ENCODE peak calls at places on chromosomes 11 and 22, in seven cellular contexts. One of them, this sample, is unnamed.

GRCh38 chr11:73425118-73425517 is 48.9 kb downstream of the RELT start:
- DNase-seq in K562: no peak
- DNase-seq in CD8-positive, alpha-beta T cell: no peak
- DNase-seq in heart left ventricle: no peak
- DNase-seq in PC-3: no peak
- DNase-seq in HCT116: no peak
- DNase-seq in spleen: no peak
- DNase-seq in this sample: no peak

GRCh38 chr22:38955926-38956325 is 1.5 kb upstream of the APOBEC3A start:
- DNase-seq in K562: no peak
- DNase-seq in CD8-positive, alpha-beta T cell: no peak
- DNase-seq in heart left ventricle: no peak
- DNase-seq in PC-3: no peak
- DNase-seq in HCT116: no peak
- DNase-seq in spleen: peak; percentile 74
- DNase-seq in this sample: no peak

GRCh38 chr11:35144811-35145210 is 5.8 kb downstream of the CD44 start:
- DNase-seq in K562: no peak
- DNase-seq in CD8-positive, alpha-beta T cell: no peak
- DNase-seq in heart left ventricle: no peak
- DNase-seq in PC-3: peak; percentile 41
- DNase-seq in HCT116: no peak
- DNase-seq in spleen: no peak
- DNase-seq in this sample: no peak

GRCh38 chr22:17486313-17486712 is 77.0 kb upstream of the SLC25A18 start:
- DNase-seq in K562: peak; percentile 49
- DNase-seq in CD8-positive, alpha-beta T cell: no peak
- DNase-seq in heart left ventricle: no peak
- DNase-seq in PC-3: no peak
- DNase-seq in HCT116: no peak
- DNase-seq in spleen: no peak
- DNase-seq in this sample: no peak

GRCh38 chr11:64776875-64777274 is 1.5 kb downstream of the SF1 start:
- DNase-seq in K562: no peak
- DNase-seq in CD8-positive, alpha-beta T cell: no peak
- DNase-seq in heart left ventricle: no peak
- DNase-seq in PC-3: no peak
- DNase-seq in HCT116: no peak
- DNase-seq in spleen: peak; percentile 42
- DNase-seq in this sample: peak; percentile 11

GRCh38 chr11:5297671-5298070 is 4.1 kb downstream of the OR51B4 start:
- DNase-seq in K562: no peak
- DNase-seq in CD8-positive, alpha-beta T cell: no peak
- DNase-seq in heart left ventricle: no peak
- DNase-seq in PC-3: no peak
- DNase-seq in HCT116: no peak
- DNase-seq in spleen: no peak
- DNase-seq in this sample: no peak

GRCh38 chr11:107549253-107549953 is 16.1 kb downstream of the ALKBH8 start:
- DNase-seq in K562: peak; percentile 41
- DNase-seq in CD8-positive, alpha-beta T cell: no peak
- DNase-seq in heart left ventricle: no peak
- DNase-seq in PC-3: peak; percentile 85
- DNase-seq in HCT116: no peak
- DNase-seq in spleen: no peak
- DNase-seq in this sample: no peak

GRCh38 chr22:40015346-40015976 is 20.7 kb downstream of the FAM83F start:
- DNase-seq in K562: no peak
- DNase-seq in CD8-positive, alpha-beta T cell: no peak
- DNase-seq in heart left ventricle: no peak
- DNase-seq in PC-3: no peak
- DNase-seq in HCT116: no peak
- DNase-seq in spleen: no peak
- DNase-seq in this sample: no peak

GRCh38 chr11:8689726-8690255 is 7.2 kb downstream of the RPL27A start:
- DNase-seq in K562: no peak
- DNase-seq in CD8-positive, alpha-beta T cell: no peak
- DNase-seq in heart left ventricle: no peak
- DNase-seq in PC-3: no peak
- DNase-seq in HCT116: no peak
- DNase-seq in spleen: peak; percentile 48
- DNase-seq in this sample: no peak

GRCh38 chr11:65593518-65594414 is 1.8 kb downstream of the KCNK7 start:
- DNase-seq in K562: peak; percentile 67
- DNase-seq in CD8-positive, alpha-beta T cell: no peak
- DNase-seq in heart left ventricle: no peak
- DNase-seq in PC-3: peak; percentile 39
- DNase-seq in HCT116: no peak
- DNase-seq in spleen: no peak
- DNase-seq in this sample: peak; percentile 74

GRCh38 chr22:30572840-30573593 is 1.4 kb downstream of the GAL3ST1 start:
- DNase-seq in K562: no peak
- DNase-seq in CD8-positive, alpha-beta T cell: no peak
- DNase-seq in heart left ventricle: no peak
- DNase-seq in PC-3: no peak
- DNase-seq in HCT116: no peak
- DNase-seq in spleen: no peak
- DNase-seq in this sample: no peak

GRCh38 chr11:14746857-14747256 is 103.3 kb downstream of the PDE3B start:
- DNase-seq in K562: no peak
- DNase-seq in CD8-positive, alpha-beta T cell: no peak
- DNase-seq in heart left ventricle: no peak
- DNase-seq in PC-3: no peak
- DNase-seq in HCT116: no peak
- DNase-seq in spleen: no peak
- DNase-seq in this sample: no peak

GRCh38 chr11:43419460-43419859 is 60.7 kb downstream of the TTC17 start:
- DNase-seq in K562: peak; percentile 21
- DNase-seq in CD8-positive, alpha-beta T cell: no peak
- DNase-seq in heart left ventricle: no peak
- DNase-seq in PC-3: peak; percentile 63
- DNase-seq in HCT116: peak; percentile 2
- DNase-seq in spleen: no peak
- DNase-seq in this sample: no peak

GRCh38 chr11:118263694-118264567 is at the start of gene MPZL2:
- DNase-seq in K562: no peak
- DNase-seq in CD8-positive, alpha-beta T cell: no peak
- DNase-seq in heart left ventricle: peak; percentile 31
- DNase-seq in PC-3: peak; percentile 95
- DNase-seq in HCT116: peak; percentile 65
- DNase-seq in spleen: peak; percentile 77
- DNase-seq in this sample: no peak

GRCh38 chr11:113197456-113197855 is 116.9 kb upstream of the TTC12 start:
- DNase-seq in K562: no peak
- DNase-seq in CD8-positive, alpha-beta T cell: no peak
- DNase-seq in heart left ventricle: no peak
- DNase-seq in PC-3: no peak
- DNase-seq in HCT116: no peak
- DNase-seq in spleen: no peak
- DNase-seq in this sample: no peak

GRCh38 chr22:50625568-50626313 is 2.2 kb downstream of the ARSA start:
- DNase-seq in K562: no peak
- DNase-seq in CD8-positive, alpha-beta T cell: no peak
- DNase-seq in heart left ventricle: no peak
- DNase-seq in PC-3: no peak
- DNase-seq in HCT116: no peak
- DNase-seq in spleen: peak; percentile 80
- DNase-seq in this sample: no peak
- TF ChIP-seq CTCF in K562: peak; percentile 23
- TF ChIP-seq CTCF in CD8-positive, alpha-beta T cell: no peak
- TF ChIP-seq CTCF in heart left ventricle: no peak
- TF ChIP-seq CTCF in PC-3: peak; percentile 25
- TF ChIP-seq CTCF in HCT116: peak; percentile 27
- TF ChIP-seq CTCF in spleen: peak; percentile 29
- TF ChIP-seq CTCF in this sample: no peak

GRCh38 chr11:134120143-134120850 is 51.4 kb downstream of the JAM3 start:
- DNase-seq in K562: no peak
- DNase-seq in CD8-positive, alpha-beta T cell: no peak
- DNase-seq in heart left ventricle: peak; percentile 80
- DNase-seq in PC-3: no peak
- DNase-seq in HCT116: no peak
- DNase-seq in spleen: no peak
- DNase-seq in this sample: no peak
- H3K27ac ChIP-seq in K562: no peak overlapping the region
- H3K27ac ChIP-seq in CD8-positive, alpha-beta T cell: no peak overlapping the region
- H3K27ac ChIP-seq in heart left ventricle: peak overlapping the region; percentile 92
- H3K27ac ChIP-seq in PC-3: no peak overlapping the region
- H3K27ac ChIP-seq in HCT116: no peak overlapping the region
- H3K27ac ChIP-seq in spleen: peak overlapping the region; percentile 57
- H3K27ac ChIP-seq in this sample: peak overlapping the region; percentile 90

GRCh38 chr11:10310301-10310841 is 5.5 kb downstream of the ADM start:
- DNase-seq in K562: no peak
- DNase-seq in CD8-positive, alpha-beta T cell: no peak
- DNase-seq in heart left ventricle: no peak
- DNase-seq in PC-3: no peak
- DNase-seq in HCT116: no peak
- DNase-seq in spleen: no peak
- DNase-seq in this sample: no peak

GRCh38 chr11:10307411-10308207 is 2.7 kb downstream of the ADM start:
- DNase-seq in K562: peak; percentile 84
- DNase-seq in CD8-positive, alpha-beta T cell: peak; percentile 67
- DNase-seq in heart left ventricle: peak; percentile 88
- DNase-seq in PC-3: peak; percentile 86
- DNase-seq in HCT116: peak; percentile 84
- DNase-seq in spleen: peak; percentile 96
- DNase-seq in this sample: peak; percentile 74

GRCh38 chr11:10309163-10310093 is 4.6 kb downstream of the ADM start:
- DNase-seq in K562: peak; percentile 43
- DNase-seq in CD8-positive, alpha-beta T cell: no peak
- DNase-seq in heart left ventricle: peak; percentile 75
- DNase-seq in PC-3: peak; percentile 89
- DNase-seq in HCT116: peak; percentile 83
- DNase-seq in spleen: peak; percentile 75
- DNase-seq in this sample: peak; percentile 68

GRCh38 chr11:10307022-10307410 is 2.1 kb downstream of the ADM start:
- DNase-seq in K562: no peak
- DNase-seq in CD8-positive, alpha-beta T cell: no peak
- DNase-seq in heart left ventricle: no peak
- DNase-seq in PC-3: peak; percentile 89
- DNase-seq in HCT116: no peak
- DNase-seq in spleen: no peak
- DNase-seq in this sample: no peak

GRCh38 chr11:10308208-10308954 is 3.5 kb downstream of the ADM start:
- DNase-seq in K562: no peak
- DNase-seq in CD8-positive, alpha-beta T cell: no peak
- DNase-seq in heart left ventricle: no peak
- DNase-seq in PC-3: no peak
- DNase-seq in HCT116: no peak
- DNase-seq in spleen: no peak
- DNase-seq in this sample: no peak
- H3K4me3 ChIP-seq in K562: peak overlapping the region; percentile 32
- H3K4me3 ChIP-seq in CD8-positive, alpha-beta T cell: peak overlapping the region; percentile 91
- H3K4me3 ChIP-seq in heart left ventricle: peak overlapping the region; percentile 84
- H3K4me3 ChIP-seq in PC-3: peak overlapping the region; percentile 93
- H3K4me3 ChIP-seq in HCT116: peak overlapping the region; percentile 85
- H3K4me3 ChIP-seq in spleen: peak overlapping the region; percentile 70
- H3K4me3 ChIP-seq in this sample: peak overlapping the region; percentile 68

GRCh38 chr11:1480191-1480554 is 6.4 kb downstream of the MOB2 start:
- DNase-seq in K562: no peak
- DNase-seq in CD8-positive, alpha-beta T cell: no peak
- DNase-seq in heart left ventricle: no peak
- DNase-seq in PC-3: no peak
- DNase-seq in HCT116: no peak
- DNase-seq in spleen: peak; percentile 37
- DNase-seq in this sample: no peak

GRCh38 chr11:1481861-1482441 is 4.6 kb downstream of the MOB2 start:
- DNase-seq in K562: no peak
- DNase-seq in CD8-positive, alpha-beta T cell: no peak
- DNase-seq in heart left ventricle: peak; percentile 22
- DNase-seq in PC-3: no peak
- DNase-seq in HCT116: no peak
- DNase-seq in spleen: peak; percentile 61
- DNase-seq in this sample: no peak

GRCh38 chr11:1480555-1481482 is 5.8 kb downstream of the MOB2 start:
- DNase-seq in K562: no peak
- DNase-seq in CD8-positive, alpha-beta T cell: no peak
- DNase-seq in heart left ventricle: peak; percentile 23
- DNase-seq in PC-3: no peak
- DNase-seq in HCT116: no peak
- DNase-seq in spleen: peak; percentile 67
- DNase-seq in this sample: no peak

GRCh38 chr11:1482581-1483444 is 3.8 kb downstream of the MOB2 start:
- DNase-seq in K562: no peak
- DNase-seq in CD8-positive, alpha-beta T cell: no peak
- DNase-seq in heart left ventricle: peak; percentile 29
- DNase-seq in PC-3: no peak
- DNase-seq in HCT116: no peak
- DNase-seq in spleen: peak; percentile 76
- DNase-seq in this sample: no peak

GRCh38 chr11:1481483-1481825 is 5.1 kb downstream of the MOB2 start:
- DNase-seq in K562: no peak
- DNase-seq in CD8-positive, alpha-beta T cell: no peak
- DNase-seq in heart left ventricle: no peak
- DNase-seq in PC-3: no peak
- DNase-seq in HCT116: no peak
- DNase-seq in spleen: no peak
- DNase-seq in this sample: no peak
- TF ChIP-seq CTCF in K562: no peak
- TF ChIP-seq CTCF in CD8-positive, alpha-beta T cell: no peak
- TF ChIP-seq CTCF in heart left ventricle: no peak
- TF ChIP-seq CTCF in PC-3: no peak
- TF ChIP-seq CTCF in HCT116: no peak
- TF ChIP-seq CTCF in spleen: no peak
- TF ChIP-seq CTCF in this sample: no peak

GRCh38 chr11:78820722-78821121 is 246.1 kb upstream of the NARS2 start:
- DNase-seq in K562: no peak
- DNase-seq in CD8-positive, alpha-beta T cell: no peak
- DNase-seq in heart left ventricle: no peak
- DNase-seq in PC-3: no peak
- DNase-seq in HCT116: no peak
- DNase-seq in spleen: no peak
- DNase-seq in this sample: no peak
- H3K27ac ChIP-seq in K562: no peak overlapping the region
- H3K27ac ChIP-seq in CD8-positive, alpha-beta T cell: no peak overlapping the region
- H3K27ac ChIP-seq in heart left ventricle: no peak overlapping the region
- H3K27ac ChIP-seq in PC-3: peak overlapping the region; percentile 93
- H3K27ac ChIP-seq in HCT116: no peak overlapping the region
- H3K27ac ChIP-seq in spleen: no peak overlapping the region
- H3K27ac ChIP-seq in this sample: no peak overlapping the region